ENCODE peak calls at places on chromosome 13, in nine cellular contexts. P is esophagus squamous epithelium; X is CD8-positive, alpha-beta T cell; E is right atrium auricular region; G is H1; I is fibroblast of lung; K is uterus; S is mesendoderm; M is tibial artery. N is an unnamed sample. For H3K27me3, the result is how much of the 10 kb centered on the place peaks cover.

GRCh38 chr13:112670118-112670517 is 19.7 kb upstream of the ATP11A start:
- DNase-seq in G (no peak), I (no peak), E (no peak), K (no peak), M (peak), X (no peak), S (no peak), P (no peak), N (no peak)

GRCh38 chr13:43377955-43378354 is 354.6 kb downstream of the DNAJC15 start:
- DNase-seq in I (peak), M (no peak), E (no peak), K (no peak), P (no peak), G (no peak), S (no peak), X (no peak), N (peak)

GRCh38 chr13:29605860-29606526 is 10.5 kb upstream of the SLC7A1 start:
- DNase-seq in G (no peak), I (no peak), S (peak), E (no peak), K (no peak), M (no peak), P (no peak), X (no peak), N (no peak)

GRCh38 chr13:112835344-112835743 is 133.7 kb upstream of the MCF2L start:
- DNase-seq in S (no peak), X (no peak), G (no peak), I (no peak), K (no peak), E (no peak), M (no peak), P (no peak), N (no peak)

GRCh38 chr13:109737606-109738005 is 48.8 kb downstream of the IRS2 start:
- DNase-seq in M (no peak), S (no peak), G (no peak), X (no peak), P (no peak), K (no peak), E (no peak), I (peak), N (no peak)

GRCh38 chr13:30191491-30192100 is 115.8 kb downstream of the KATNAL1 start:
- DNase-seq in P (no peak), G (no peak), I (peak), E (no peak), K (no peak), M (no peak), X (no peak), S (no peak), N (peak)

GRCh38 chr13:20716951-20717350 is 13.5 kb downstream of the IL17D start:
- DNase-seq in E (no peak), K (no peak), M (no peak), I (no peak), G (no peak), P (no peak), S (peak), X (no peak), N (no peak)

GRCh38 chr13:31209172-31209818 is 9.5 kb downstream of the B3GLCT start:
- DNase-seq in I (peak), G (no peak), K (peak), S (peak), X (no peak), M (peak), E (peak), P (no peak), N (peak)

GRCh38 chr13:42544246-42544915 is 29.6 kb upstream of the TNFSF11 start:
- DNase-seq in G (no peak), P (no peak), X (no peak), E (no peak), M (no peak), I (peak), S (no peak), K (no peak), N (no peak)

GRCh38 chr13:49908637-49909036 is 27.5 kb downstream of the SPRYD7 start:
- DNase-seq in M (no peak), E (no peak), S (peak), I (no peak), P (no peak), K (no peak), X (no peak), G (no peak), N (no peak)

GRCh38 chr13:73835138-73835721 is 299.0 kb downstream of the KLF12 start:
- DNase-seq in K (no peak), E (no peak), I (peak), X (no peak), G (no peak), M (no peak), P (no peak), S (peak), N (no peak)

GRCh38 chr13:48595330-48596127 is 58.2 kb upstream of the CYSLTR2 start:
- DNase-seq in S (peak), X (peak), G (no peak), E (peak), P (no peak), I (peak), M (peak), K (peak), N (peak)

GRCh38 chr13:73325351-73326214 is 266.8 kb downstream of the KLF5 start:
- DNase-seq in M (no peak), X (no peak), P (no peak), G (no peak), K (no peak), E (no peak), I (peak), S (no peak), N (no peak)

GRCh38 chr13:71021810-71022422 is 845.1 kb downstream of the DACH1 start:
- DNase-seq in X (no peak), P (no peak), I (no peak), G (no peak), E (no peak), S (no peak), K (no peak), M (no peak), N (no peak)

GRCh38 chr13:20360041-20360491 is 127.9 kb upstream of the GJB6 start:
- DNase-seq in K (no peak), S (no peak), E (no peak), X (no peak), I (peak), P (no peak), M (no peak), G (no peak), N (peak)

GRCh38 chr13:94239135-94239534 is 240.3 kb downstream of the DCT start:
- DNase-seq in I (peak), X (no peak), S (no peak), K (no peak), M (no peak), P (no peak), E (no peak), G (no peak), N (no peak)

GRCh38 chr13:46207828-46208227 is 3.9 kb upstream of the LRRC63 start:
- DNase-seq in I (no peak), P (no peak), M (no peak), X (no peak), S (no peak), G (no peak), K (no peak), E (no peak), N (no peak)

GRCh38 chr13:46211116-46211515 is 612 bp upstream of the LRRC63 start:
- DNase-seq in I (peak), S (peak), P (no peak), G (no peak), E (no peak), X (peak), M (no peak), K (no peak), N (no peak)

GRCh38 chr13:46211521-46212351 is at the start of gene LRRC63:
- DNase-seq in E (peak), I (peak), P (peak), G (no peak), K (peak), S (peak), X (peak), M (peak), N (peak)

GRCh38 chr13:46213242-46213641 is 1.5 kb downstream of the LRRC63 start:
- DNase-seq in P (no peak), K (no peak), S (no peak), G (no peak), I (no peak), M (no peak), E (no peak), X (no peak), N (no peak)

GRCh38 chr13:46210362-46211083 is 1.2 kb upstream of the LRRC63 start:
- DNase-seq in I (no peak), E (no peak), X (no peak), K (no peak), M (no peak), P (no peak), G (no peak), S (no peak), N (no peak)
- H3K4me3 ChIP-seq in I (no peak), E (no peak), X (peak), K (peak), M (no peak), P (no peak), G (no peak), S (no peak), N (peak)

DNA sequence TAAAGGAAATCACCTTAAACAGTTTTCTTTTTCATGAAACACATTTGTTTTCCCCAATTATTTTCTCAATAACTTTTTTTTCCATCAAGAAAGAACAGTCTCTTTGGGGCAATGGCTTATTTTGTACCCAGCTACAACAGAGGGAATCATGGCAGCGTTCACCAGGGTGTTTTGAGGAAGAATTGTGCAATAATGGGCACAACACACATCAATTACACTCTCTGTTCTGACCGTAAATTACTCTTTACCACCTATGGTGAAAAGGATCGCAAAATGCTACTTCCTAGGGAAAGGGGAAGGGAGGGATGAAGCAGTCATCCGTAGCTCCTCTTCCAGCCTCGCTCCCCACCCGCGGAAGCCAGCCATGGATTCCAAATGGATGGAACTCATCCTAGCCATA is 38.6 kb downstream of the TMTC4 start:
- DNase-seq in P (no peak), S (no peak), G (no peak), E (no peak), K (no peak), I (no peak), M (no peak), X (no peak), N (no peak)
- H3K27me3 ChIP-seq in P (under half), S (under half), G (under half), E (under half), K (under half), I (under half), M (under half), X (under half), N (under half)

GRCh38 chr13:27919299-27919933 is 384 bp upstream of the PDX1 start:
- DNase-seq in I (no peak), S (no peak), E (no peak), P (no peak), K (no peak), G (no peak), X (no peak), M (no peak), N (no peak)
- H3K4me3 ChIP-seq in I (no peak), S (no peak), E (peak), P (peak), K (peak), G (peak), X (no peak), M (peak), N (peak)

GRCh38 chr13:51816604-51817254 is 12.8 kb upstream of the DHRS12 start:
- DNase-seq in K (no peak), S (no peak), X (no peak), I (no peak), P (no peak), G (no peak), M (no peak), E (no peak), N (no peak)

GRCh38 chr13:51814825-51815650 is 11.1 kb upstream of the DHRS12 start:
- DNase-seq in X (peak), M (peak), P (no peak), I (peak), E (peak), K (peak), G (no peak), S (peak), N (peak)

GRCh38 chr13:51817717-51818116 is 13.8 kb upstream of the DHRS12 start:
- DNase-seq in I (no peak), X (no peak), E (no peak), K (no peak), S (no peak), P (no peak), M (no peak), G (no peak), N (no peak)

GRCh38 chr13:51814071-51814470 is 10.1 kb upstream of the DHRS12 start:
- DNase-seq in E (no peak), M (no peak), S (no peak), G (no peak), X (no peak), K (no peak), P (no peak), I (no peak), N (no peak)

GRCh38 chr13:51815848-51816247 is 11.9 kb upstream of the DHRS12 start:
- DNase-seq in G (no peak), E (no peak), X (no peak), K (no peak), S (no peak), P (no peak), I (no peak), M (no peak), N (no peak)
- H3K27me3 ChIP-seq in G (under half), E (under half), X (under half), K (under half), S (under half), P (under half), I (under half), M (under half), N (under half)

DNA sequence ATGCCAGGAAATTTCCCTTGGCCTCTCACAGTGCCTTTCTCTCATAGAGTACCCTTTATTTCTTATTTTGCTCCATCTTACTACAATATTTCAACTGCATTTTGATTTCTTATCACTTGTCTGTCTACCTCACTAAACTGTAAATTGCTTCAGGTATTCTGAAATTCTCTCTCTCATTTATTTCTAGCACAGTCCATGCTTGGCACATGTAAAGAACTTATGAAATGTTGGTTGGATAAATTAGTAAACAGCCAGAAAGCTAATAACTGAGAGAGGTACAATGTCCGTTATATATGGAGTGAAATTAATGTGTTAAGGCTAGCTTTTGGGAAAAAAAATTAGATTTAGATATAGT is 138.3 kb upstream of the RFC3 start:
- DNase-seq in K (no peak), X (no peak), E (no peak), G (no peak), S (no peak), I (no peak), M (no peak), P (no peak), N (no peak)
- H3K4me3 ChIP-seq in K (no peak), X (no peak), E (no peak), G (no peak), S (no peak), I (no peak), M (no peak), P (no peak), N (no peak)

GRCh38 chr13:23050126-23050525 is 130.7 kb upstream of the SGCG start:
- DNase-seq in P (no peak), X (no peak), G (no peak), S (peak), K (no peak), I (no peak), E (no peak), M (no peak), N (no peak)
- H3K27me3 ChIP-seq in P (under half), X (under half), G (under half), S (under half), K (under half), I (under half), E (under half), M (under half), N (under half)

GRCh38 chr13:66992683-66993082 is 237.5 kb downstream of the PCDH9 start:
- DNase-seq in X (no peak), E (no peak), P (no peak), I (no peak), K (no peak), S (no peak), G (no peak), M (no peak), N (no peak)

GRCh38 chr13:66994498-66995365 is 235.4 kb downstream of the PCDH9 start:
- DNase-seq in S (no peak), I (no peak), E (no peak), M (no peak), X (no peak), P (no peak), K (no peak), G (no peak), N (no peak)

GRCh38 chr13:66995366-66995663 is 234.8 kb downstream of the PCDH9 start:
- DNase-seq in P (no peak), G (no peak), I (no peak), E (no peak), K (no peak), S (no peak), M (no peak), X (no peak), N (no peak)

GRCh38 chr13:66992183-66992582 is 238.0 kb downstream of the PCDH9 start:
- DNase-seq in E (no peak), M (no peak), X (no peak), I (peak), P (no peak), G (no peak), K (no peak), S (no peak), N (peak)

DNA sequence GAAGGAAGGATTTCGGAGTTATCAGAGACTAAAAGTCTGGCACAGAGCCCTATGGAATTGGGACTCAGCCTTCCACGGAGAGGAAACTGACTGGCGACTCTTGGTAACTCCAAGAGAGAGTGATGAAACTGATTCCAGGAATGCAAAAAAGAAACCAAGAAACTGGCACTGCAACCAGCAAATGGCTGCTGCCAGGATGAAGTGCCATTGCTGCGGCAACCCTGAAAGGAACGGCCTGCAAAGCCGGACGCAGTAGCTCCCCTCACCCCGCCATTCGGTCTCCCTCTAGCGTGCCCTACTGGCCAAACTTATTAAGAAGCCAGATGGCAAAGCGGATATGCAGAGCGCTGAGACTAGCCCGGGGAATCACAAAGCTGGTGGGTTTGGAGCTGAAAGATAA is 236.0 kb downstream of the PCDH9 start:
- DNase-seq in K (no peak), M (peak), I (peak), E (peak), P (no peak), G (peak), S (peak), X (no peak), N (peak)
- H3K4me3 ChIP-seq in K (no peak), M (peak), I (no peak), E (peak), P (peak), G (peak), S (no peak), X (no peak), N (peak)

N was measured in MG63.